ENCODE peak calls at places on chromosomes 1 and 21, in four cellular contexts. U is Calu3, Q is fibroblast of mammary gland, Y is foreskin keratinocyte. N is an unnamed sample.

GRCh38 chr1:153629343-153629665 is 1.1 kb downstream of the S100A1 start:
- DNase-seq in U (no peak), Q (no peak), Y (no peak), N (no peak)

GRCh38 chr1:41493117-41493536 is 8.6 kb upstream of the EDN2 start:
- DNase-seq in Q (peak), U (peak), Y (peak), N (no peak)

GRCh38 chr1:198056255-198056654 is 100.5 kb upstream of the NEK7 start:
- DNase-seq in U (peak), Y (no peak), Q (no peak), N (no peak)

GRCh38 chr1:38500352-38500751 is 359.2 kb downstream of the RRAGC start:
- DNase-seq in Y (no peak), Q (no peak), U (no peak), N (no peak)

GRCh38 chr1:29488086-29488793 is 251.9 kb downstream of the PTPRU start:
- DNase-seq in Q (no peak), U (no peak), Y (no peak), N (no peak)

GRCh38 chr1:94236630-94237290 is 624 bp downstream of the ARHGAP29 start:
- DNase-seq in Q (peak), U (peak), Y (peak), N (peak)

GRCh38 chr1:210394281-210394798 is 65.6 kb downstream of the HHAT start:
- DNase-seq in Y (peak), Q (peak), U (no peak), N (no peak)

GRCh38 chr1:242205622-242206489 is 207.0 kb upstream of the MAP1LC3C start:
- DNase-seq in U (no peak), Q (peak), Y (peak), N (no peak)

GRCh38 chr1:38569932-38570356 is 289.6 kb downstream of the RRAGC start:
- DNase-seq in Y (no peak), Q (no peak), U (no peak), N (no peak)

GRCh38 chr1:113579256-113580018 is 179.8 kb downstream of the PHTF1 start:
- DNase-seq in U (no peak), Y (peak), Q (peak), N (no peak)

GRCh38 chr1:213976665-213977485 is 10.9 kb upstream of the PROX1 start:
- DNase-seq in U (no peak), Q (no peak), Y (no peak), N (no peak)

GRCh38 chr1:147580609-147581008 is 39.3 kb downstream of the BCL9 start:
- DNase-seq in Y (no peak), U (no peak), Q (no peak), N (no peak)

GRCh38 chr21:45617021-45617930 is 26.2 kb upstream of the PCBP3 start:
- DNase-seq in Y (no peak), U (no peak), Q (no peak), N (no peak)
- TF ChIP-seq CTCF in Y (no peak), U (no peak), Q (no peak), N (no peak)

GRCh38 chr1:116131866-116132605 is 20.8 kb downstream of the MAB21L3 start:
- DNase-seq in Q (no peak), Y (peak), U (no peak), N (no peak)
- TF ChIP-seq CTCF in Q (no peak), Y (peak), U (no peak), N (no peak)

GRCh38 chr1:53620620-53620957 is 118.4 kb downstream of the GLIS1 start:
- DNase-seq in Y (no peak), Q (no peak), U (no peak), N (no peak)

GRCh38 chr1:53619811-53620619 is 118.9 kb downstream of the GLIS1 start:
- DNase-seq in Q (peak), Y (no peak), U (no peak), N (no peak)

GRCh38 chr1:53625049-53625448 is 113.9 kb downstream of the GLIS1 start:
- DNase-seq in Y (no peak), U (no peak), Q (peak), N (no peak)

GRCh38 chr1:53621144-53621543 is 117.8 kb downstream of the GLIS1 start:
- DNase-seq in Q (no peak), U (no peak), Y (no peak), N (no peak)

DNA sequence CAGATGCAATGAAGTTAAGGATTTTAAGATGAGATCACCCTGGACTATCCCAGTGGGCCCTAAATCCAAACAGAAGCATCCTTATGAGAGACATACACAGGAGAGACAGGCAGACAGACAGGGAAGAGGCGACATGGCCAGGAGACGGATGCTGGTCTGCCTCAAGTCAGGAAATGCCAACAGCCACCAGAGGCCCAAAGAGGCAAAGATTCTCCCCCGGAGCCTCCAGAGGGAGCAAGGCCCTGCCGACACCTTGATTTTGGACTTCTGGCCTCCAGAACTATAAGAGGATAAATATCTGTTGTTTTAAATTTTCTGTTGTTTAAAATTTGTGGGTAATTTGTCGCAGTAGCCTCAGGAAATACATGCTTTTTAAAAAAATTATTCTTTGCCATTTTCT is 116.4 kb downstream of the GLIS1 start:
- DNase-seq in Q (no peak), U (no peak), Y (no peak), N (no peak)
- TF ChIP-seq CTCF in Q (no peak), U (no peak), Y (no peak), N (no peak)

GRCh38 chr1:83006271-83006670 is 992.7 kb downstream of the TTLL7 start:
- DNase-seq in U (no peak), Y (no peak), Q (no peak), N (no peak)
- TF ChIP-seq CTCF in U (no peak), Y (no peak), Q (no peak), N (no peak)

DNA sequence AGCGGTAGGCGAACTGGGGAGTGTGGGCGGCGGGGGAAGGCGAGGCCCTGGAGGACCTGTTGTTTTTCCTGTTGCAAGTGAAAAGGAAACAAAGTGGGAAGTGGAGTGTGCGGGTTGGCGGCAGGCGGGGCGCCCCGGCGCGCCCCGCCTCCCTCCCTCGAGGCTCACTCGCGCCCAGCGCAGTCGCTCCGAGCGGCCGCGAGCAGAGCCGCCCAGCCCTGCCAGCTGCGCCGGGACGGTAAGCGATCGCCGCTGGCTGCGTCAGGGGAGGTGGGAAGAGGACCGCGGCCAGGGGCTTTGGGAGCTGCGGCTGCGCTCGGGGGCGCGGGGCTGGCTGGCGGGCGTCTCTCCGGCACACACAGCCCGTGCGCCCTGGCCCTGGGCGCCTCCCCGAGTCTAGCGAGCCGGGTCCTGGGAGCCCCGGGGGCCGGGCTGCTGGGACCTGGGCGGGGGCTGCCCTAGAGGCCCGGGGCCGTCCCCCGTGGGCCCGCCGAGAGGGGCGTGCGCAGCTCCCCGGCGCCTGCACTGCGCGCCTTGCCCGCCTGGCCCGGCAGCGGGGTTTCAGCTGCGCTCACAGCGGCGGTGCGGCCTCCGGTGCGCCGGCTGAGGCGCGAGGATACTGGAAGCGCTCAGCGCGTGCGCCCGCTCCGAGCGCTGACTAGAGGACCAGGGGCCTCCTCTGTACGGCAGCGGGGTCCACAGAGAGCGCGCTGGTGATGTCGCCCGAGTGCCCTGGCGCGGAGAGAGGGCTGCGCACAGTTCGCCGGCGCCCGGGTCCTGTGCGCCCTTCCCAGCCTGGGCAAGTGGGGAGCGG is at the start of gene PIK3CD:
- DNase-seq in U (no peak), Q (peak), Y (peak), N (peak)
- TF ChIP-seq CTCF in U (no peak), Q (no peak), Y (no peak), N (no peak)

DNA sequence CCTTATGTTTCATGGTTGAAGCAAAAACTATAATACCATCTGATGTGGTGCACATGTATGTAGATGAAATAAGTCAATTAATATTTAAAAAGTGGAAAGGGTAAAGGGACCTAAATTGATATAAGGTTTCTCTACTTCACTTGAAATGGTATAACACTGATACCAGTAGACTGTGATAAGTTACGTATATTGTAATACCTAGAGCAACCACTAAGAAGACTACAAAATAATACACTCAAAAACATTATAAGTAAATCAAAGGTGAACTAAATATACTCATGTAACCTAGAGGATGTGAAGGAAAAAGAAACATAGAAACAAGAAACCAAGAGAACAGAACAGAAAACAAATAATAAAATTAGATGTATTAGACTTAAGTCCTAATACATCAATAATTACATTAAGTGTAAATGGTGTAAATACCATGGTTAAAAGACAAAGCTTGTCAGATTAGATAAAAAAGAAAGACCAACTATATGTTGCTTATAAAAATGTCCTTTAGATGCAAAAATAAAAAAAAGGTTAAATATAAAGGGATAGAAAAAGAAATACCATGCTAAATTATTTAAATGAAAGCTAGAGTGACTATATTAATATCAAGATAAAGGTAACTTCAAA is 118.8 kb downstream of the LRRC7 start:
- DNase-seq in Q (no peak), U (no peak), Y (no peak), N (no peak)
- TF ChIP-seq CTCF in Q (no peak), U (no peak), Y (no peak), N (no peak)

DNA sequence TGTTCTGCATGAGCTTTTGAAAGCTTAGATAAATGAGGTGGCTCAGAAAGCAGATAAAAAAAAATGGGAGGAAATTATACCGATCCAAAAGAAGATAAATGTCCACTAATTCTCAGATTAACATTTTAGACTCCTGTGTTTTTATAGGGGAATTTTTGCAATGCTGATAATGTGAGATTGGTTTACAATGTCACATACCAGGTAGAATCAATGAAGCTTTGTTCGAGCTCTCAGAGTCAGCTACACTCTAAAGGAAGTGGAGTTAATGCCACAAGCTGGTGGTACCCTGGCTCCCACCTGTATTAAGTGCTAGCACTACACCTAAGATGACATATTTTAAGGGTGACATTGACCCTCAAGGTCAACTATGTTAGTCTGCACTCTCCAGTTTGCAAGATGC is 85.5 kb upstream of the SELENON start:
- DNase-seq in Q (no peak), Y (no peak), U (peak), N (no peak)
- TF ChIP-seq CTCF in Q (no peak), Y (no peak), U (no peak), N (no peak)

N was measured in GM13977.